ENCODE peak calls at places on chromosome 18, in six cellular contexts. O is testis; V is endothelial cell of umbilical vein; J is fibroblast of pulmonary artery; R is PC-3; K is stimulated activated CD8-positive, alpha-beta memory T cell treated with anti-CD3 and anti-CD28 coated beads, Interleukin-4, amount 100 ng/mL, for 24 hours. P is an unnamed sample.

GRCh38 chr18:70110678-70111077 is 94.8 kb downstream of the RTTN start:
- DNase-seq in R (no peak), K (no peak), V (no peak), J (no peak), O (no peak), P (no peak)

GRCh38 chr18:63832470-63832869 is 55.0 kb upstream of the SERPINB2 start:
- DNase-seq in V (no peak), J (no peak), O (no peak), K (no peak), R (peak; percentile 96), P (peak; percentile 85)

GRCh38 chr18:74328196-74328595 is 12.6 kb downstream of the C18orf63 start:
- DNase-seq in O (no peak), J (no peak), V (no peak), R (no peak), K (no peak), P (peak; percentile 92)

GRCh38 chr18:25827961-25828561 is 262.4 kb downstream of the SS18 start:
- DNase-seq in R (peak; percentile 14), K (no peak), V (peak; percentile 37), J (peak; percentile 14), O (no peak), P (no peak)

GRCh38 chr18:74587446-74587845 is 10.2 kb upstream of the ZNF407 start:
- DNase-seq in J (no peak), O (no peak), R (no peak), V (no peak), K (no peak), P (no peak)

GRCh38 chr18:13914170-13914569 is 1.2 kb downstream of the MC2R start:
- DNase-seq in K (no peak), O (no peak), R (no peak), J (no peak), V (no peak), P (no peak)

GRCh38 chr18:22606563-22607283 is 189.0 kb upstream of the CTAGE1 start:
- DNase-seq in O (no peak), V (no peak), K (no peak), R (no peak), J (peak; percentile 87), P (no peak)

GRCh38 chr18:4035521-4035920 is 419.6 kb downstream of the DLGAP1 start:
- DNase-seq in O (no peak), V (no peak), K (no peak), R (no peak), J (no peak), P (no peak)

GRCh38 chr18:46264255-46264654 is 160.1 kb downstream of the HAUS1 start:
- DNase-seq in V (peak; percentile 29), J (peak; percentile 84), O (no peak), R (no peak), K (no peak), P (peak; percentile 35)

GRCh38 chr18:8480506-8481328 is 128.5 kb upstream of the RAB12 start:
- DNase-seq in V (peak; percentile 50), O (peak; percentile 67), K (no peak), J (peak; percentile 84), R (peak; percentile 81), P (peak; percentile 49)

GRCh38 chr18:53426656-53427055 is 797.8 kb downstream of the MBD2 start:
- DNase-seq in O (no peak), V (no peak), J (no peak), R (no peak), K (no peak), P (no peak)

GRCh38 chr18:62325806-62326645 is 916 bp downstream of the TNFRSF11A start:
- DNase-seq in O (no peak), J (peak; percentile 16), R (peak; percentile 40), K (no peak), V (peak; percentile 38), P (peak; percentile 10)

GRCh38 chr18:79519751-79520472 is 124.2 kb downstream of the NFATC1 start:
- DNase-seq in O (peak; percentile 26), J (peak; percentile 42), R (no peak), K (no peak), V (no peak), P (no peak)

GRCh38 chr18:13273800-13274199 is 55.2 kb downstream of the LDLRAD4 start:
- DNase-seq in O (no peak), K (no peak), V (no peak), J (no peak), R (no peak), P (no peak)

GRCh38 chr18:78803104-78803503 is 176.5 kb upstream of the SALL3 start:
- DNase-seq in J (no peak), O (no peak), K (no peak), V (no peak), R (no peak), P (no peak)

GRCh38 chr18:27903906-27904305 is 273.0 kb downstream of the CDH2 start:
- DNase-seq in J (no peak), O (no peak), K (no peak), V (no peak), R (no peak), P (no peak)

GRCh38 chr18:3593381-3593903 is 143.5 kb downstream of the TGIF1 start:
- DNase-seq in O (peak; percentile 85), K (no peak), R (peak; percentile 57), J (peak; percentile 91), V (no peak), P (peak; percentile 93)

GRCh38 chr18:28147674-28148171 is 29.2 kb downstream of the CDH2 start:
- DNase-seq in J (peak; percentile 92), R (no peak), O (no peak), K (no peak), V (peak; percentile 76), P (peak; percentile 68)

GRCh38 chr18:5746844-5747243 is 148.5 kb downstream of the TMEM200C start:
- DNase-seq in J (no peak), O (no peak), V (no peak), K (no peak), R (no peak), P (peak; percentile 1)

GRCh38 chr18:70228546-70228945 is 23.1 kb upstream of the RTTN start:
- DNase-seq in K (no peak), J (no peak), R (no peak), V (no peak), O (no peak), P (peak; percentile 51)

GRCh38 chr18:3392467-3392855 is 57.5 kb upstream of the TGIF1 start:
- DNase-seq in K (no peak), R (no peak), V (no peak), O (no peak), J (no peak), P (no peak)

GRCh38 chr18:49814147-49814499 is 790 bp upstream of the ACAA2 start:
- DNase-seq in R (peak; percentile 16), O (no peak), J (peak; percentile 65), K (peak; percentile 50), V (peak; percentile 76), P (peak; percentile 75)

GRCh38 chr18:26640541-26640940 is 92.2 kb upstream of the KCTD1 start:
- DNase-seq in J (no peak), K (no peak), R (no peak), O (no peak), V (no peak), P (no peak)

GRCh38 chr18:58004317-58004716 is 39.7 kb upstream of the NEDD4L start:
- DNase-seq in R (peak; percentile 92), O (no peak), J (peak; percentile 46), K (no peak), V (no peak), P (peak; percentile 83)

GRCh38 chr18:47397671-47398319 is 146.3 kb upstream of the SKOR2 start:
- DNase-seq in R (peak; percentile 37), J (no peak), K (no peak), O (peak; percentile 34), V (no peak), P (peak; percentile 26)

GRCh38 chr18:62637807-62638687 is 77.3 kb upstream of the PHLPP1 start:
- DNase-seq in O (peak; percentile 30), R (peak; percentile 64), K (peak; percentile 30), V (peak; percentile 18), J (peak; percentile 23), P (no peak)

GRCh38 chr18:31619291-31619690 is 27.6 kb downstream of the TTR start:
- DNase-seq in K (no peak), J (no peak), V (no peak), R (peak; percentile 6), O (no peak), P (no peak)

GRCh38 chr18:33804258-33804657 is 226.2 kb downstream of the ASXL3 start:
- DNase-seq in R (peak; percentile 25), J (peak; percentile 60), O (no peak), K (no peak), V (no peak), P (peak; percentile 81)

GRCh38 chr18:48745293-48745692 is 205.5 kb downstream of the SMAD7 start:
- DNase-seq in K (no peak), O (no peak), J (no peak), V (no peak), R (no peak), P (no peak)

GRCh38 chr18:58727776-58728500 is 56.7 kb downstream of the MALT1 start:
- DNase-seq in V (no peak), K (no peak), O (no peak), R (no peak), J (peak; percentile 12), P (peak; percentile 47)

GRCh38 chr18:32343634-32344033 is 127.0 kb downstream of the GAREM1 start:
- DNase-seq in J (no peak), K (no peak), O (no peak), R (no peak), V (no peak), P (no peak)

GRCh38 chr18:79458131-79458838 is 62.6 kb downstream of the NFATC1 start:
- DNase-seq in R (peak; percentile 80), J (peak; percentile 93), V (peak; percentile 93), O (peak; percentile 70), K (no peak), P (peak; percentile 81)

GRCh38 chr18:79579807-79580480 is 99.7 kb upstream of the CTDP1 start:
- DNase-seq in O (no peak), V (no peak), K (no peak), R (no peak), J (no peak), P (no peak)

GRCh38 chr18:58638446-58638845 is 9.6 kb upstream of the ALPK2 start:
- DNase-seq in V (no peak), J (no peak), O (no peak), R (no peak), K (no peak), P (no peak)

GRCh38 chr18:58058720-58059119 is 14.7 kb downstream of the NEDD4L start:
- DNase-seq in R (peak; percentile 67), J (no peak), O (no peak), K (no peak), V (no peak), P (no peak)

GRCh38 chr18:49608892-49609291 is 47.0 kb downstream of the LIPG start:
- DNase-seq in V (no peak), R (no peak), O (no peak), J (no peak), K (no peak), P (no peak)

GRCh38 chr18:57516068-57516467 is 70.4 kb downstream of the FECH start:
- DNase-seq in O (no peak), J (no peak), V (no peak), R (no peak), K (no peak), P (no peak)

P was measured in fibroblast of mammary gland.